ENCODE peak calls at places on chromosomes 2 and 18, in five cellular contexts. P, G, U, Y and V are unnamed samples.

GRCh38 chr2:47916437-47916836 is 10.1 kb upstream of the FBXO11 start:
- DNase-seq in P (no peak), G (no peak), U (no peak), Y (no peak), V (no peak)

GRCh38 chr2:60260646-60261296 is 292.7 kb downstream of the BCL11A start:
- DNase-seq in P (no peak), G (no peak), U (no peak), Y (peak; percentile 51), V (no peak)

GRCh38 chr2:220510668-220511067 is 883.2 kb downstream of the SLC4A3 start:
- DNase-seq in P (no peak), G (no peak), U (no peak), Y (no peak), V (no peak)

GRCh38 chr2:140085674-140086073 is 1305.5 kb upstream of the NXPH2 start:
- DNase-seq in P (peak; percentile 38), G (no peak), U (no peak), Y (no peak), V (no peak)

GRCh38 chr2:204234879-204235278 is 298.3 kb downstream of the ICOS start:
- DNase-seq in P (no peak), G (no peak), U (no peak), Y (peak; percentile 28), V (no peak)

GRCh38 chr2:134621939-134622705 is 96.7 kb downstream of the TMEM163 start:
- DNase-seq in P (no peak), G (no peak), U (no peak), Y (no peak), V (peak; percentile 52)

GRCh38 chr2:37576831-37577230 is 94.6 kb downstream of the CDC42EP3 start:
- DNase-seq in P (no peak), G (no peak), U (no peak), Y (no peak), V (no peak)

GRCh38 chr2:118527571-118527970 is 319.9 kb downstream of the EN1 start:
- DNase-seq in P (no peak), G (no peak), U (no peak), Y (no peak), V (no peak)

GRCh38 chr2:240464514-240465241 is 29.2 kb downstream of the GPC1 start:
- DNase-seq in P (no peak), G (peak; percentile 13), U (no peak), Y (no peak), V (no peak)

GRCh38 chr2:1717129-1717528 is 27.2 kb downstream of the PXDN start:
- DNase-seq in P (no peak), G (no peak), U (no peak), Y (no peak), V (no peak)

GRCh38 chr2:229118336-229118735 is 152.8 kb downstream of the PID1 start:
- DNase-seq in P (no peak), G (no peak), U (no peak), Y (no peak), V (no peak)

GRCh38 chr18:43882358-43882757 is 605.1 kb upstream of the SYT4 start:
- DNase-seq in P (no peak), G (no peak), U (no peak), Y (no peak), V (no peak)

GRCh38 chr18:79530821-79531220 is 135.1 kb downstream of the NFATC1 start:
- DNase-seq in P (no peak), G (no peak), U (no peak), Y (no peak), V (no peak)

GRCh38 chr18:28013064-28013463 is 163.9 kb downstream of the CDH2 start:
- DNase-seq in P (peak; percentile 41), G (no peak), U (no peak), Y (peak; percentile 15), V (no peak)

GRCh38 chr2:189933911-189934399 is 128.6 kb downstream of the MSTN start:
- DNase-seq in P (peak; percentile 87), G (no peak), U (no peak), Y (peak; percentile 70), V (no peak)

GRCh38 chr2:109257653-109258052 is 128.6 kb downstream of the SH3RF3 start:
- DNase-seq in P (no peak), G (no peak), U (no peak), Y (no peak), V (no peak)

GRCh38 chr2:201642579-201643215 is 606 bp downstream of the TMEM237 start:
- DNase-seq in P (peak; percentile 87), G (peak; percentile 84), U (peak; percentile 90), Y (peak; percentile 78), V (peak; percentile 82)

GRCh38 chr2:169162613-169163012 is 93.2 kb downstream of the DHRS9 start:
- DNase-seq in P (no peak), G (no peak), U (no peak), Y (peak; percentile 4), V (no peak)

GRCh38 chr2:232368311-232368731 is 10.2 kb upstream of the ALPP start:
- DNase-seq in P (peak; percentile 47), G (no peak), U (no peak), Y (peak; percentile 29), V (no peak)

GRCh38 chr18:44586782-44587524 is 93.7 kb upstream of the SETBP1 start:
- DNase-seq in P (no peak), G (no peak), U (no peak), Y (no peak), V (no peak)

GRCh38 chr18:44654555-44654954 is 26.1 kb upstream of the SETBP1 start:
- DNase-seq in P (peak; percentile 62), G (no peak), U (no peak), Y (peak; percentile 36), V (no peak)

GRCh38 chr2:206558492-206558891 is 83.8 kb upstream of the FAM237A start:
- DNase-seq in P (no peak), G (no peak), U (no peak), Y (no peak), V (no peak)

GRCh38 chr18:2988041-2988794 is 24.7 kb downstream of the LPIN2 start:
- DNase-seq in P (no peak), G (no peak), U (no peak), Y (no peak), V (no peak)

GRCh38 chr2:197137234-197137633 is 173.3 kb downstream of the ANKRD44 start:
- DNase-seq in P (peak; percentile 8), G (no peak), U (no peak), Y (no peak), V (no peak)

GRCh38 chr18:23718731-23719130 is 29.5 kb downstream of the LAMA3 start:
- DNase-seq in P (no peak), G (no peak), U (no peak), Y (no peak), V (no peak)

GRCh38 chr2:128535928-128536327 is 217.3 kb upstream of the HS6ST1 start:
- DNase-seq in P (no peak), G (no peak), U (no peak), Y (no peak), V (no peak)

GRCh38 chr2:172736419-172737174 is 952 bp downstream of the RAPGEF4 start:
- DNase-seq in P (no peak), G (no peak), U (no peak), Y (no peak), V (no peak)

GRCh38 chr2:112614201-112614840 is 29.9 kb downstream of the CHCHD5 start:
- DNase-seq in P (no peak), G (peak; percentile 67), U (no peak), Y (no peak), V (no peak)

GRCh38 chr2:179883407-179883806 is 22.0 kb upstream of the ZNF385B start:
- DNase-seq in P (no peak), G (no peak), U (no peak), Y (no peak), V (no peak)